ENCODE peak calls at places on chromosome 7, in four cellular contexts. One of them, this sample, is unnamed.

GRCh38 chr7:159167139-159167538 is 22.5 kb upstream of the VIPR2 start:
- DNase-seq in ovary: no peak
- DNase-seq in tibial nerve: no peak
- DNase-seq in heart left ventricle: no peak
- DNase-seq in this sample: no peak

GRCh38 chr7:33143996-33144718 is 14.8 kb downstream of the BBS9 start:
- DNase-seq in ovary: no peak
- DNase-seq in tibial nerve: no peak
- DNase-seq in heart left ventricle: no peak
- DNase-seq in this sample: no peak

GRCh38 chr7:47940482-47941001 is 7.7 kb downstream of the PKD1L1 start:
- DNase-seq in ovary: no peak
- DNase-seq in tibial nerve: no peak
- DNase-seq in heart left ventricle: peak
- DNase-seq in this sample: no peak

GRCh38 chr7:67489881-67490280 is 493.2 kb downstream of the TYW1 start:
- DNase-seq in ovary: no peak
- DNase-seq in tibial nerve: no peak
- DNase-seq in heart left ventricle: no peak
- DNase-seq in this sample: no peak

GRCh38 chr7:24025765-24026164 is 258.2 kb upstream of the NPY start:
- DNase-seq in ovary: no peak
- DNase-seq in tibial nerve: no peak
- DNase-seq in heart left ventricle: no peak
- DNase-seq in this sample: no peak

GRCh38 chr7:16028103-16028502 is 341.6 kb upstream of the MEOX2 start:
- DNase-seq in ovary: no peak
- DNase-seq in tibial nerve: peak
- DNase-seq in heart left ventricle: no peak
- DNase-seq in this sample: no peak

GRCh38 chr7:33039905-33040292 is 22.7 kb downstream of the NT5C3A start:
- DNase-seq in ovary: no peak
- DNase-seq in tibial nerve: no peak
- DNase-seq in heart left ventricle: peak
- DNase-seq in this sample: no peak

GRCh38 chr7:98970805-98971204 is 92.5 kb downstream of the TRRAP start:
- DNase-seq in ovary: no peak
- DNase-seq in tibial nerve: no peak
- DNase-seq in heart left ventricle: no peak
- DNase-seq in this sample: no peak

GRCh38 chr7:30927559-30927958 is 15.9 kb downstream of the AQP1 start:
- DNase-seq in ovary: no peak
- DNase-seq in tibial nerve: no peak
- DNase-seq in heart left ventricle: no peak
- DNase-seq in this sample: no peak

GRCh38 chr7:90896458-90896857 is 300.3 kb downstream of the CDK14 start:
- DNase-seq in ovary: no peak
- DNase-seq in tibial nerve: no peak
- DNase-seq in heart left ventricle: no peak
- DNase-seq in this sample: no peak

GRCh38 chr7:101564778-101565211 is 64.3 kb downstream of the MYL10 start:
- DNase-seq in ovary: no peak
- DNase-seq in tibial nerve: no peak
- DNase-seq in heart left ventricle: no peak
- DNase-seq in this sample: peak

GRCh38 chr7:140404565-140405080 is 765 bp downstream of the RAB19 start:
- DNase-seq in ovary: no peak
- DNase-seq in tibial nerve: no peak
- DNase-seq in heart left ventricle: no peak
- DNase-seq in this sample: no peak

GRCh38 chr7:30585675-30586074 is 9.0 kb upstream of the GARS1 start:
- DNase-seq in ovary: no peak
- DNase-seq in tibial nerve: no peak
- DNase-seq in heart left ventricle: no peak
- DNase-seq in this sample: no peak

GRCh38 chr7:33108931-33109757 is at the start of gene RP9:
- DNase-seq in ovary: peak
- DNase-seq in tibial nerve: peak
- DNase-seq in heart left ventricle: peak
- DNase-seq in this sample: peak

GRCh38 chr7:98641646-98642489 is 24.8 kb downstream of the NPTX2 start:
- DNase-seq in ovary: no peak
- DNase-seq in tibial nerve: no peak
- DNase-seq in heart left ventricle: no peak
- DNase-seq in this sample: no peak

GRCh38 chr7:29063872-29064271 is 82.5 kb downstream of the CPVL start:
- DNase-seq in ovary: no peak
- DNase-seq in tibial nerve: no peak
- DNase-seq in heart left ventricle: no peak
- DNase-seq in this sample: no peak

GRCh38 chr7:143504937-143505297 is 27.2 kb downstream of the TAS2R41 start:
- DNase-seq in ovary: no peak
- DNase-seq in tibial nerve: no peak
- DNase-seq in heart left ventricle: no peak
- DNase-seq in this sample: no peak

GRCh38 chr7:69932034-69932628 is 333.9 kb downstream of the AUTS2 start:
- DNase-seq in ovary: peak
- DNase-seq in tibial nerve: peak
- DNase-seq in heart left ventricle: no peak
- DNase-seq in this sample: no peak

GRCh38 chr7:39664057-39664456 is 40.7 kb downstream of the RALA start:
- DNase-seq in ovary: no peak
- DNase-seq in tibial nerve: no peak
- DNase-seq in heart left ventricle: no peak
- DNase-seq in this sample: no peak

GRCh38 chr7:150642926-150643325 is 10.7 kb upstream of the GIMAP6 start:
- DNase-seq in ovary: no peak
- DNase-seq in tibial nerve: no peak
- DNase-seq in heart left ventricle: no peak
- DNase-seq in this sample: no peak

GRCh38 chr7:7769712-7770111 is 51.3 kb upstream of the RPA3 start:
- DNase-seq in ovary: no peak
- DNase-seq in tibial nerve: no peak
- DNase-seq in heart left ventricle: no peak
- DNase-seq in this sample: no peak

GRCh38 chr7:75663302-75663907 is 75.3 kb downstream of the HIP1 start:
- DNase-seq in ovary: no peak
- DNase-seq in tibial nerve: no peak
- DNase-seq in heart left ventricle: no peak
- DNase-seq in this sample: no peak

GRCh38 chr7:75658802-75659201 is 79.9 kb downstream of the HIP1 start:
- DNase-seq in ovary: no peak
- DNase-seq in tibial nerve: no peak
- DNase-seq in heart left ventricle: no peak
- DNase-seq in this sample: no peak

GRCh38 chr7:75658369-75658768 is 80.4 kb downstream of the HIP1 start:
- DNase-seq in ovary: peak
- DNase-seq in tibial nerve: no peak
- DNase-seq in heart left ventricle: no peak
- DNase-seq in this sample: no peak

GRCh38 chr7:75660566-75661215 is 78.0 kb downstream of the HIP1 start:
- DNase-seq in ovary: no peak
- DNase-seq in tibial nerve: no peak
- DNase-seq in heart left ventricle: no peak
- DNase-seq in this sample: no peak

GRCh38 chr7:75662579-75663301 is 76.0 kb downstream of the HIP1 start:
- DNase-seq in ovary: no peak
- DNase-seq in tibial nerve: no peak
- DNase-seq in heart left ventricle: no peak
- DNase-seq in this sample: no peak
- H3K4me3 ChIP-seq in ovary: no peak
- H3K4me3 ChIP-seq in tibial nerve: no peak
- H3K4me3 ChIP-seq in heart left ventricle: no peak
- H3K4me3 ChIP-seq in this sample: no peak

GRCh38 chr7:157140118-157140905 is 1.6 kb downstream of the UBE3C start:
- DNase-seq in ovary: no peak
- DNase-seq in tibial nerve: no peak
- DNase-seq in heart left ventricle: no peak
- DNase-seq in this sample: no peak

GRCh38 chr7:157138101-157138423 is 664 bp upstream of the UBE3C start:
- DNase-seq in ovary: no peak
- DNase-seq in tibial nerve: no peak
- DNase-seq in heart left ventricle: no peak
- DNase-seq in this sample: no peak

GRCh38 chr7:157136372-157136771 is 2.4 kb upstream of the UBE3C start:
- DNase-seq in ovary: no peak
- DNase-seq in tibial nerve: no peak
- DNase-seq in heart left ventricle: no peak
- DNase-seq in this sample: no peak

GRCh38 chr7:157139142-157140117 is 704 bp downstream of the UBE3C start:
- DNase-seq in ovary: peak
- DNase-seq in tibial nerve: peak
- DNase-seq in heart left ventricle: peak
- DNase-seq in this sample: no peak

GRCh38 chr7:157138424-157139141 is at the start of gene UBE3C:
- DNase-seq in ovary: peak
- DNase-seq in tibial nerve: peak
- DNase-seq in heart left ventricle: peak
- DNase-seq in this sample: peak
- TF ChIP-seq CTCF in ovary: no peak
- TF ChIP-seq CTCF in tibial nerve: no peak
- TF ChIP-seq CTCF in heart left ventricle: peak
- TF ChIP-seq CTCF in this sample: no peak

GRCh38 chr7:128833148-128833938 is 3.1 kb downstream of the FLNC start:
- DNase-seq in ovary: peak
- DNase-seq in tibial nerve: peak
- DNase-seq in heart left ventricle: peak
- DNase-seq in this sample: no peak
- H3K27ac ChIP-seq in ovary: peak
- H3K27ac ChIP-seq in tibial nerve: peak
- H3K27ac ChIP-seq in heart left ventricle: peak
- H3K27ac ChIP-seq in this sample: peak

DNA sequence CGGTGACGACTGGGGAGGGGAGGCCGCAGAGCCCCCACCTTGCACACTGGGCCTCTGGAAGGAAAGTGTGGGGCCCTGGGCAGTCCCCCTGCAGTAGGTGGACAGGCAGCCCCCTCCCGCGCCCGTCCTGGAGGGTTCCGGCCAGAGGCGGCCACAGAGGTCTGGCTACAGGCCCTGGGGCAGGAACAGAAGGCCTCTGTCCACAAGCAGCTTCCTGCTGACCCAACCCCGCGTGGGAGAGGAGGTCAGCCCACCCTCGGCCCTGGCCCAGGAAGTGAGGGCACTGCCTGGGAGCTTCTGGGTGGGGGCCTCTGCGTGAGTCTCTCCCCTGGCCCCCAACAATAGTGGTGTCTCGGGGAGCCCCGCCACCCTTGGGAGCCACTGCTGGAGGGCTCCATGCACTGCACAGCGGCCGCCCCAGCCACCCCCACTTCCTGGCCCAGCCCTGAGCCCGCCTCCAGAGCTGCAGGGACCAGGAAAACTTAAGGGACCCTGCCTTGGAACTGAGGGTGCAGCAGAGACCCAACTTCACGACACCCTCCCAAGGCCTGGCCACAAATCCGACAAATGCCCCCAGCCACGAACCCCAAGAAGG is 4.7 kb downstream of the MICALL2 start:
- DNase-seq in ovary: no peak
- DNase-seq in tibial nerve: no peak
- DNase-seq in heart left ventricle: peak
- DNase-seq in this sample: no peak
- H3K4me3 ChIP-seq in ovary: no peak
- H3K4me3 ChIP-seq in tibial nerve: peak
- H3K4me3 ChIP-seq in heart left ventricle: peak
- H3K4me3 ChIP-seq in this sample: peak

GRCh38 chr7:25742287-25742686 is 409.7 kb upstream of the NFE2L3 start:
- DNase-seq in ovary: no peak
- DNase-seq in tibial nerve: no peak
- DNase-seq in heart left ventricle: no peak
- DNase-seq in this sample: no peak
- TF ChIP-seq CTCF in ovary: no peak
- TF ChIP-seq CTCF in tibial nerve: no peak
- TF ChIP-seq CTCF in heart left ventricle: no peak
- TF ChIP-seq CTCF in this sample: no peak

GRCh38 chr7:108246227-108246837 is 116.2 kb upstream of the LAMB4 start:
- DNase-seq in ovary: no peak
- DNase-seq in tibial nerve: no peak
- DNase-seq in heart left ventricle: no peak
- DNase-seq in this sample: no peak
- H3K27ac ChIP-seq in ovary: no peak
- H3K27ac ChIP-seq in tibial nerve: peak
- H3K27ac ChIP-seq in heart left ventricle: no peak
- H3K27ac ChIP-seq in this sample: no peak

GRCh38 chr7:22356855-22357310 is at the start of gene RAPGEF5:
- DNase-seq in ovary: peak
- DNase-seq in tibial nerve: no peak
- DNase-seq in heart left ventricle: no peak
- DNase-seq in this sample: no peak
- H3K4me3 ChIP-seq in ovary: peak
- H3K4me3 ChIP-seq in tibial nerve: peak
- H3K4me3 ChIP-seq in heart left ventricle: peak
- H3K4me3 ChIP-seq in this sample: peak

This sample was measured in coronary artery.